ENCODE peak calls at places on chromosome 19, in seven cellular contexts. One of them, this sample, is unnamed.

GRCh38 chr19:29303035-29303706 is 90.2 kb upstream of the UQCRFS1 start:
- DNase-seq in hypothalamus: no peak
- DNase-seq in activated T-cell treated with anti-CD3 and anti-CD28 coated beads, Interleukin-2, amount 50 U/mL, for 4 hours: no peak
- DNase-seq in brain pericyte: no peak
- DNase-seq in foreskin fibroblast: no peak
- DNase-seq in mammary epithelial cell: no peak
- DNase-seq in HEK293T: no peak
- DNase-seq in this sample: no peak

GRCh38 chr19:49932731-49933131 is 3.4 kb upstream of the NUP62 start:
- DNase-seq in hypothalamus: no peak
- DNase-seq in activated T-cell treated with anti-CD3 and anti-CD28 coated beads, Interleukin-2, amount 50 U/mL, for 4 hours: no peak
- DNase-seq in brain pericyte: no peak
- DNase-seq in foreskin fibroblast: no peak
- DNase-seq in mammary epithelial cell: no peak
- DNase-seq in HEK293T: no peak
- DNase-seq in this sample: no peak

GRCh38 chr19:18649371-18650047 is 12.7 kb downstream of the KLHL26 start:
- DNase-seq in hypothalamus: peak; percentile 35
- DNase-seq in activated T-cell treated with anti-CD3 and anti-CD28 coated beads, Interleukin-2, amount 50 U/mL, for 4 hours: no peak
- DNase-seq in brain pericyte: peak; percentile 58
- DNase-seq in foreskin fibroblast: peak; percentile 70
- DNase-seq in mammary epithelial cell: peak; percentile 48
- DNase-seq in HEK293T: no peak
- DNase-seq in this sample: no peak

GRCh38 chr19:5321851-5322681 is 18.5 kb downstream of the PTPRS start:
- DNase-seq in hypothalamus: no peak
- DNase-seq in activated T-cell treated with anti-CD3 and anti-CD28 coated beads, Interleukin-2, amount 50 U/mL, for 4 hours: no peak
- DNase-seq in brain pericyte: no peak
- DNase-seq in foreskin fibroblast: peak; percentile 10
- DNase-seq in mammary epithelial cell: no peak
- DNase-seq in HEK293T: no peak
- DNase-seq in this sample: no peak

GRCh38 chr19:37999309-38000213 is 92.6 kb downstream of the SIPA1L3 start:
- DNase-seq in hypothalamus: no peak
- DNase-seq in activated T-cell treated with anti-CD3 and anti-CD28 coated beads, Interleukin-2, amount 50 U/mL, for 4 hours: no peak
- DNase-seq in brain pericyte: peak; percentile 55
- DNase-seq in foreskin fibroblast: peak; percentile 97
- DNase-seq in mammary epithelial cell: no peak
- DNase-seq in HEK293T: no peak
- DNase-seq in this sample: no peak

GRCh38 chr19:30968210-30968609 is 381.0 kb downstream of the TSHZ3 start:
- DNase-seq in hypothalamus: no peak
- DNase-seq in activated T-cell treated with anti-CD3 and anti-CD28 coated beads, Interleukin-2, amount 50 U/mL, for 4 hours: no peak
- DNase-seq in brain pericyte: no peak
- DNase-seq in foreskin fibroblast: no peak
- DNase-seq in mammary epithelial cell: no peak
- DNase-seq in HEK293T: peak; percentile 34
- DNase-seq in this sample: no peak

GRCh38 chr19:45428385-45429231 is 4.9 kb upstream of the ERCC1 start:
- DNase-seq in hypothalamus: no peak
- DNase-seq in activated T-cell treated with anti-CD3 and anti-CD28 coated beads, Interleukin-2, amount 50 U/mL, for 4 hours: no peak
- DNase-seq in brain pericyte: no peak
- DNase-seq in foreskin fibroblast: peak; percentile 83
- DNase-seq in mammary epithelial cell: no peak
- DNase-seq in HEK293T: peak; percentile 46
- DNase-seq in this sample: peak; percentile 68

GRCh38 chr19:2057484-2058469 is 6.7 kb upstream of the MKNK2 start:
- DNase-seq in hypothalamus: no peak
- DNase-seq in activated T-cell treated with anti-CD3 and anti-CD28 coated beads, Interleukin-2, amount 50 U/mL, for 4 hours: no peak
- DNase-seq in brain pericyte: no peak
- DNase-seq in foreskin fibroblast: no peak
- DNase-seq in mammary epithelial cell: no peak
- DNase-seq in HEK293T: no peak
- DNase-seq in this sample: no peak

GRCh38 chr19:3198901-3199700 is 13.4 kb downstream of the NCLN start:
- DNase-seq in hypothalamus: no peak
- DNase-seq in activated T-cell treated with anti-CD3 and anti-CD28 coated beads, Interleukin-2, amount 50 U/mL, for 4 hours: no peak
- DNase-seq in brain pericyte: no peak
- DNase-seq in foreskin fibroblast: no peak
- DNase-seq in mammary epithelial cell: no peak
- DNase-seq in HEK293T: no peak
- DNase-seq in this sample: no peak

GRCh38 chr19:58252102-58252685 is 23.5 kb downstream of the ZNF544 start:
- DNase-seq in hypothalamus: no peak
- DNase-seq in activated T-cell treated with anti-CD3 and anti-CD28 coated beads, Interleukin-2, amount 50 U/mL, for 4 hours: no peak
- DNase-seq in brain pericyte: no peak
- DNase-seq in foreskin fibroblast: no peak
- DNase-seq in mammary epithelial cell: peak; percentile 23
- DNase-seq in HEK293T: no peak
- DNase-seq in this sample: no peak

GRCh38 chr19:46423194-46423593 is 5.5 kb downstream of the PNMA8C start:
- DNase-seq in hypothalamus: no peak
- DNase-seq in activated T-cell treated with anti-CD3 and anti-CD28 coated beads, Interleukin-2, amount 50 U/mL, for 4 hours: no peak
- DNase-seq in brain pericyte: no peak
- DNase-seq in foreskin fibroblast: peak; percentile 47
- DNase-seq in mammary epithelial cell: no peak
- DNase-seq in HEK293T: no peak
- DNase-seq in this sample: no peak

GRCh38 chr19:21749090-21749489 is 18.3 kb downstream of the ZNF100 start:
- DNase-seq in hypothalamus: no peak
- DNase-seq in activated T-cell treated with anti-CD3 and anti-CD28 coated beads, Interleukin-2, amount 50 U/mL, for 4 hours: no peak
- DNase-seq in brain pericyte: no peak
- DNase-seq in foreskin fibroblast: peak; percentile 2
- DNase-seq in mammary epithelial cell: no peak
- DNase-seq in HEK293T: no peak
- DNase-seq in this sample: no peak

GRCh38 chr19:53991224-53992113 is at the start of gene CACNG6:
- DNase-seq in hypothalamus: no peak
- DNase-seq in activated T-cell treated with anti-CD3 and anti-CD28 coated beads, Interleukin-2, amount 50 U/mL, for 4 hours: no peak
- DNase-seq in brain pericyte: no peak
- DNase-seq in foreskin fibroblast: peak; percentile 49
- DNase-seq in mammary epithelial cell: no peak
- DNase-seq in HEK293T: peak; percentile 49
- DNase-seq in this sample: peak; percentile 71

GRCh38 chr19:42683917-42684513 is 56.3 kb downstream of the PSG3 start:
- DNase-seq in hypothalamus: no peak
- DNase-seq in activated T-cell treated with anti-CD3 and anti-CD28 coated beads, Interleukin-2, amount 50 U/mL, for 4 hours: no peak
- DNase-seq in brain pericyte: no peak
- DNase-seq in foreskin fibroblast: peak; percentile 65
- DNase-seq in mammary epithelial cell: peak; percentile 11
- DNase-seq in HEK293T: no peak
- DNase-seq in this sample: peak; percentile 51

GRCh38 chr19:33446156-33446917 is 72.8 kb downstream of the CEBPG start:
- DNase-seq in hypothalamus: no peak
- DNase-seq in activated T-cell treated with anti-CD3 and anti-CD28 coated beads, Interleukin-2, amount 50 U/mL, for 4 hours: no peak
- DNase-seq in brain pericyte: no peak
- DNase-seq in foreskin fibroblast: no peak
- DNase-seq in mammary epithelial cell: no peak
- DNase-seq in HEK293T: no peak
- DNase-seq in this sample: no peak

GRCh38 chr19:18338471-18339001 is 1.9 kb upstream of the PGPEP1 start:
- DNase-seq in hypothalamus: no peak
- DNase-seq in activated T-cell treated with anti-CD3 and anti-CD28 coated beads, Interleukin-2, amount 50 U/mL, for 4 hours: no peak
- DNase-seq in brain pericyte: no peak
- DNase-seq in foreskin fibroblast: no peak
- DNase-seq in mammary epithelial cell: no peak
- DNase-seq in HEK293T: no peak
- DNase-seq in this sample: no peak

GRCh38 chr19:51690359-51691121 is 2.6 kb upstream of the SPACA6 start:
- DNase-seq in hypothalamus: peak; percentile 56
- DNase-seq in activated T-cell treated with anti-CD3 and anti-CD28 coated beads, Interleukin-2, amount 50 U/mL, for 4 hours: peak; percentile 57
- DNase-seq in brain pericyte: peak; percentile 53
- DNase-seq in foreskin fibroblast: peak; percentile 86
- DNase-seq in mammary epithelial cell: peak; percentile 61
- DNase-seq in HEK293T: peak; percentile 55
- DNase-seq in this sample: no peak

GRCh38 chr19:33794578-33795369 is 1.9 kb upstream of the KCTD15 start:
- DNase-seq in hypothalamus: no peak
- DNase-seq in activated T-cell treated with anti-CD3 and anti-CD28 coated beads, Interleukin-2, amount 50 U/mL, for 4 hours: no peak
- DNase-seq in brain pericyte: no peak
- DNase-seq in foreskin fibroblast: peak; percentile 38
- DNase-seq in mammary epithelial cell: no peak
- DNase-seq in HEK293T: no peak
- DNase-seq in this sample: no peak

GRCh38 chr19:17775991-17776803 is 18.7 kb upstream of the B3GNT3 start:
- DNase-seq in hypothalamus: no peak
- DNase-seq in activated T-cell treated with anti-CD3 and anti-CD28 coated beads, Interleukin-2, amount 50 U/mL, for 4 hours: no peak
- DNase-seq in brain pericyte: no peak
- DNase-seq in foreskin fibroblast: peak; percentile 68
- DNase-seq in mammary epithelial cell: no peak
- DNase-seq in HEK293T: no peak
- DNase-seq in this sample: no peak

GRCh38 chr19:4393947-4394590 is 6.3 kb downstream of the SH3GL1 start:
- DNase-seq in hypothalamus: no peak
- DNase-seq in activated T-cell treated with anti-CD3 and anti-CD28 coated beads, Interleukin-2, amount 50 U/mL, for 4 hours: no peak
- DNase-seq in brain pericyte: no peak
- DNase-seq in foreskin fibroblast: peak; percentile 27
- DNase-seq in mammary epithelial cell: no peak
- DNase-seq in HEK293T: no peak
- DNase-seq in this sample: no peak

GRCh38 chr19:51727349-51727880 is 3.6 kb upstream of the HAS1 start:
- DNase-seq in hypothalamus: no peak
- DNase-seq in activated T-cell treated with anti-CD3 and anti-CD28 coated beads, Interleukin-2, amount 50 U/mL, for 4 hours: no peak
- DNase-seq in brain pericyte: no peak
- DNase-seq in foreskin fibroblast: peak; percentile 77
- DNase-seq in mammary epithelial cell: peak; percentile 91
- DNase-seq in HEK293T: no peak
- DNase-seq in this sample: no peak

GRCh38 chr19:38944981-38945506 is 14.3 kb downstream of the MRPS12 start:
- DNase-seq in hypothalamus: no peak
- DNase-seq in activated T-cell treated with anti-CD3 and anti-CD28 coated beads, Interleukin-2, amount 50 U/mL, for 4 hours: no peak
- DNase-seq in brain pericyte: no peak
- DNase-seq in foreskin fibroblast: peak; percentile 19
- DNase-seq in mammary epithelial cell: no peak
- DNase-seq in HEK293T: no peak
- DNase-seq in this sample: no peak

GRCh38 chr19:38145627-38146026 is 78.4 kb downstream of the DPF1 start:
- DNase-seq in hypothalamus: no peak
- DNase-seq in activated T-cell treated with anti-CD3 and anti-CD28 coated beads, Interleukin-2, amount 50 U/mL, for 4 hours: no peak
- DNase-seq in brain pericyte: no peak
- DNase-seq in foreskin fibroblast: peak; percentile 44
- DNase-seq in mammary epithelial cell: no peak
- DNase-seq in HEK293T: no peak
- DNase-seq in this sample: no peak

GRCh38 chr19:17616961-17617806 is 61.7 kb downstream of the COLGALT1 start:
- DNase-seq in hypothalamus: no peak
- DNase-seq in activated T-cell treated with anti-CD3 and anti-CD28 coated beads, Interleukin-2, amount 50 U/mL, for 4 hours: no peak
- DNase-seq in brain pericyte: no peak
- DNase-seq in foreskin fibroblast: no peak
- DNase-seq in mammary epithelial cell: peak; percentile 51
- DNase-seq in HEK293T: peak; percentile 53
- DNase-seq in this sample: peak; percentile 79

GRCh38 chr19:610801-611505 is 21.3 kb downstream of the HCN2 start:
- DNase-seq in hypothalamus: no peak
- DNase-seq in activated T-cell treated with anti-CD3 and anti-CD28 coated beads, Interleukin-2, amount 50 U/mL, for 4 hours: peak; percentile 34
- DNase-seq in brain pericyte: peak; percentile 92
- DNase-seq in foreskin fibroblast: peak; percentile 78
- DNase-seq in mammary epithelial cell: no peak
- DNase-seq in HEK293T: no peak
- DNase-seq in this sample: no peak

GRCh38 chr19:30148803-30149202 is 206.8 kb downstream of the URI1 start:
- DNase-seq in hypothalamus: no peak
- DNase-seq in activated T-cell treated with anti-CD3 and anti-CD28 coated beads, Interleukin-2, amount 50 U/mL, for 4 hours: no peak
- DNase-seq in brain pericyte: no peak
- DNase-seq in foreskin fibroblast: no peak
- DNase-seq in mammary epithelial cell: no peak
- DNase-seq in HEK293T: no peak
- DNase-seq in this sample: no peak

GRCh38 chr19:47035127-47035494 is 13.3 kb downstream of the TMEM160 start:
- DNase-seq in hypothalamus: no peak
- DNase-seq in activated T-cell treated with anti-CD3 and anti-CD28 coated beads, Interleukin-2, amount 50 U/mL, for 4 hours: no peak
- DNase-seq in brain pericyte: no peak
- DNase-seq in foreskin fibroblast: peak; percentile 52
- DNase-seq in mammary epithelial cell: no peak
- DNase-seq in HEK293T: peak; percentile 40
- DNase-seq in this sample: no peak

GRCh38 chr19:21133633-21134032 is 8.2 kb upstream of the ZNF431 start:
- DNase-seq in hypothalamus: no peak
- DNase-seq in activated T-cell treated with anti-CD3 and anti-CD28 coated beads, Interleukin-2, amount 50 U/mL, for 4 hours: no peak
- DNase-seq in brain pericyte: no peak
- DNase-seq in foreskin fibroblast: no peak
- DNase-seq in mammary epithelial cell: peak; percentile 8
- DNase-seq in HEK293T: no peak
- DNase-seq in this sample: no peak

GRCh38 chr19:4577020-4577782 is 17.7 kb upstream of the SEMA6B start:
- DNase-seq in hypothalamus: no peak
- DNase-seq in activated T-cell treated with anti-CD3 and anti-CD28 coated beads, Interleukin-2, amount 50 U/mL, for 4 hours: no peak
- DNase-seq in brain pericyte: no peak
- DNase-seq in foreskin fibroblast: peak; percentile 50
- DNase-seq in mammary epithelial cell: no peak
- DNase-seq in HEK293T: peak; percentile 53
- DNase-seq in this sample: no peak

GRCh38 chr19:48632692-48633147 is 4.5 kb downstream of the DBP start:
- DNase-seq in hypothalamus: no peak
- DNase-seq in activated T-cell treated with anti-CD3 and anti-CD28 coated beads, Interleukin-2, amount 50 U/mL, for 4 hours: no peak
- DNase-seq in brain pericyte: no peak
- DNase-seq in foreskin fibroblast: peak; percentile 70
- DNase-seq in mammary epithelial cell: peak; percentile 86
- DNase-seq in HEK293T: no peak
- DNase-seq in this sample: peak; percentile 48

GRCh38 chr19:19147344-19147743 is 9.1 kb upstream of the TMEM161A start:
- DNase-seq in hypothalamus: no peak
- DNase-seq in activated T-cell treated with anti-CD3 and anti-CD28 coated beads, Interleukin-2, amount 50 U/mL, for 4 hours: no peak
- DNase-seq in brain pericyte: no peak
- DNase-seq in foreskin fibroblast: no peak
- DNase-seq in mammary epithelial cell: no peak
- DNase-seq in HEK293T: no peak
- DNase-seq in this sample: no peak

GRCh38 chr19:49142866-49143335 is 12.3 kb downstream of the HRC start:
- DNase-seq in hypothalamus: peak; percentile 87
- DNase-seq in activated T-cell treated with anti-CD3 and anti-CD28 coated beads, Interleukin-2, amount 50 U/mL, for 4 hours: peak; percentile 39
- DNase-seq in brain pericyte: peak; percentile 67
- DNase-seq in foreskin fibroblast: peak; percentile 96
- DNase-seq in mammary epithelial cell: peak; percentile 76
- DNase-seq in HEK293T: peak; percentile 89
- DNase-seq in this sample: peak; percentile 90

GRCh38 chr19:2469102-2469914 is 6.6 kb upstream of the GADD45B start:
- DNase-seq in hypothalamus: no peak
- DNase-seq in activated T-cell treated with anti-CD3 and anti-CD28 coated beads, Interleukin-2, amount 50 U/mL, for 4 hours: no peak
- DNase-seq in brain pericyte: no peak
- DNase-seq in foreskin fibroblast: peak; percentile 62
- DNase-seq in mammary epithelial cell: peak; percentile 69
- DNase-seq in HEK293T: no peak
- DNase-seq in this sample: no peak

GRCh38 chr19:18425515-18426415 is 6.6 kb downstream of the SSBP4 start:
- DNase-seq in hypothalamus: no peak
- DNase-seq in activated T-cell treated with anti-CD3 and anti-CD28 coated beads, Interleukin-2, amount 50 U/mL, for 4 hours: no peak
- DNase-seq in brain pericyte: no peak
- DNase-seq in foreskin fibroblast: peak; percentile 90
- DNase-seq in mammary epithelial cell: no peak
- DNase-seq in HEK293T: no peak
- DNase-seq in this sample: no peak

GRCh38 chr19:17797397-17798201 is 2.7 kb downstream of the B3GNT3 start:
- DNase-seq in hypothalamus: no peak
- DNase-seq in activated T-cell treated with anti-CD3 and anti-CD28 coated beads, Interleukin-2, amount 50 U/mL, for 4 hours: peak; percentile 36
- DNase-seq in brain pericyte: no peak
- DNase-seq in foreskin fibroblast: peak; percentile 78
- DNase-seq in mammary epithelial cell: peak; percentile 90
- DNase-seq in HEK293T: no peak
- DNase-seq in this sample: peak; percentile 78

GRCh38 chr19:17951151-17952040 is 15.5 kb upstream of the KCNN1 start:
- DNase-seq in hypothalamus: no peak
- DNase-seq in activated T-cell treated with anti-CD3 and anti-CD28 coated beads, Interleukin-2, amount 50 U/mL, for 4 hours: no peak
- DNase-seq in brain pericyte: no peak
- DNase-seq in foreskin fibroblast: no peak
- DNase-seq in mammary epithelial cell: no peak
- DNase-seq in HEK293T: no peak
- DNase-seq in this sample: no peak

GRCh38 chr19:50203281-50204080 is at the start of gene MYH14:
- DNase-seq in hypothalamus: peak; percentile 90
- DNase-seq in activated T-cell treated with anti-CD3 and anti-CD28 coated beads, Interleukin-2, amount 50 U/mL, for 4 hours: no peak
- DNase-seq in brain pericyte: no peak
- DNase-seq in foreskin fibroblast: peak; percentile 19
- DNase-seq in mammary epithelial cell: no peak
- DNase-seq in HEK293T: peak; percentile 99
- DNase-seq in this sample: peak; percentile 94

GRCh38 chr19:35299523-35300339 is 7.8 kb downstream of the MAG start:
- DNase-seq in hypothalamus: peak; percentile 37
- DNase-seq in activated T-cell treated with anti-CD3 and anti-CD28 coated beads, Interleukin-2, amount 50 U/mL, for 4 hours: no peak
- DNase-seq in brain pericyte: no peak
- DNase-seq in foreskin fibroblast: no peak
- DNase-seq in mammary epithelial cell: no peak
- DNase-seq in HEK293T: peak; percentile 97
- DNase-seq in this sample: no peak

This sample was measured in Caco-2.